ENCODE peak calls at places on chromosomes 1 and 21, in eight cellular contexts. Z is suprapubic skin, G is transverse colon, I is HepG2, Q is sigmoid colon, L is K562, T is stomach, D is GM12878. B is an unnamed sample.

GRCh38 chr21:38229260-38229877 is 27.4 kb upstream of the KCNJ15 start:
- DNase-seq in Z (no peak), G (no peak), I (no peak), Q (no peak), L (no peak), T (no peak), D (no peak), B (no peak)

GRCh38 chr1:223831755-223832636 is 13.8 kb downstream of the TP53BP2 start:
- DNase-seq in Z (no peak), G (no peak), I (no peak), Q (no peak), L (no peak), T (no peak), D (no peak), B (no peak)

GRCh38 chr1:158951956-158952355 is 20.6 kb downstream of the PYHIN1 start:
- DNase-seq in Z (no peak), G (peak; percentile 24), I (no peak), Q (no peak), L (peak; percentile 9), T (no peak), D (peak; percentile 30), B (no peak)

GRCh38 chr1:190244406-190244805 is 233.3 kb downstream of the BRINP3 start:
- DNase-seq in Z (no peak), G (no peak), I (no peak), Q (no peak), L (no peak), T (no peak), D (no peak), B (no peak)

GRCh38 chr1:41493117-41493536 is 8.6 kb upstream of the EDN2 start:
- DNase-seq in Z (no peak), G (no peak), I (no peak), Q (no peak), L (peak; percentile 79), T (no peak), D (no peak), B (no peak)

GRCh38 chr21:29217818-29218252 is 80.9 kb upstream of the BACH1 start:
- DNase-seq in Z (no peak), G (no peak), I (peak; percentile 17), Q (no peak), L (no peak), T (no peak), D (no peak), B (no peak)

GRCh38 chr1:173255214-173255813 is 48.2 kb upstream of the TNFSF4 start:
- DNase-seq in Z (no peak), G (no peak), I (peak; percentile 5), Q (no peak), L (peak; percentile 60), T (no peak), D (peak; percentile 16), B (no peak)

GRCh38 chr21:45055861-45056260 is 18.5 kb upstream of the ADARB1 start:
- DNase-seq in Z (no peak), G (no peak), I (no peak), Q (no peak), L (no peak), T (no peak), D (no peak), B (no peak)

GRCh38 chr1:10788592-10789006 is 7.8 kb downstream of the CASZ1 start:
- DNase-seq in Z (no peak), G (peak; percentile 34), I (peak; percentile 33), Q (peak; percentile 82), L (no peak), T (peak; percentile 70), D (no peak), B (peak; percentile 34)

GRCh38 chr1:41713141-41713540 is 205.6 kb downstream of the HIVEP3 start:
- DNase-seq in Z (no peak), G (no peak), I (no peak), Q (no peak), L (no peak), T (no peak), D (no peak), B (no peak)

GRCh38 chr1:155455588-155456195 is 106.9 kb downstream of the ASH1L start:
- DNase-seq in Z (no peak), G (no peak), I (no peak), Q (no peak), L (no peak), T (no peak), D (no peak), B (no peak)

GRCh38 chr1:245260116-245260882 is 105.5 kb downstream of the KIF26B start:
- DNase-seq in Z (no peak), G (no peak), I (no peak), Q (no peak), L (no peak), T (peak; percentile 63), D (no peak), B (no peak)

GRCh38 chr1:53069663-53070327 is 7.8 kb downstream of the PODN start:
- DNase-seq in Z (peak; percentile 55), G (no peak), I (no peak), Q (peak; percentile 61), L (no peak), T (peak; percentile 19), D (no peak), B (peak; percentile 73)

GRCh38 chr1:230541306-230541705 is 101.0 kb upstream of the COG2 start:
- DNase-seq in Z (no peak), G (no peak), I (no peak), Q (no peak), L (no peak), T (no peak), D (no peak), B (no peak)

GRCh38 chr1:234656981-234657651 is 47.1 kb upstream of the IRF2BP2 start:
- DNase-seq in Z (no peak), G (peak; percentile 22), I (peak; percentile 38), Q (no peak), L (no peak), T (no peak), D (no peak), B (no peak)

GRCh38 chr1:245168090-245168489 is 13.3 kb downstream of the KIF26B start:
- DNase-seq in Z (no peak), G (peak; percentile 29), I (no peak), Q (peak; percentile 76), L (no peak), T (no peak), D (no peak), B (peak; percentile 55)

GRCh38 chr1:12501661-12502060 is 116.3 kb downstream of the DHRS3 start:
- DNase-seq in Z (no peak), G (no peak), I (no peak), Q (peak; percentile 0), L (no peak), T (no peak), D (no peak), B (no peak)

GRCh38 chr1:11943619-11944018 is 9.1 kb downstream of the PLOD1 start:
- DNase-seq in Z (no peak), G (no peak), I (no peak), Q (no peak), L (no peak), T (no peak), D (no peak), B (no peak)

GRCh38 chr21:31408306-31409088 is 64.4 kb upstream of the TIAM1 start:
- DNase-seq in Z (no peak), G (no peak), I (no peak), Q (no peak), L (no peak), T (no peak), D (no peak), B (no peak)

GRCh38 chr1:145997156-145998023 is 1.0 kb upstream of the TXNIP start:
- DNase-seq in Z (peak; percentile 88), G (peak; percentile 74), I (peak; percentile 26), Q (peak; percentile 80), L (no peak), T (peak; percentile 53), D (no peak), B (peak; percentile 44)

GRCh38 chr21:29295066-29295650 is 3.6 kb upstream of the BACH1 start:
- DNase-seq in Z (no peak), G (peak; percentile 13), I (no peak), Q (no peak), L (no peak), T (no peak), D (no peak), B (no peak)

GRCh38 chr1:54480201-54480848 is 67.7 kb upstream of the ACOT11 start:
- DNase-seq in Z (no peak), G (no peak), I (no peak), Q (no peak), L (peak; percentile 41), T (no peak), D (no peak), B (no peak)

GRCh38 chr1:145891143-145891542 is 5.5 kb upstream of the ANKRD35 start:
- DNase-seq in Z (no peak), G (no peak), I (peak; percentile 36), Q (no peak), L (no peak), T (peak; percentile 67), D (no peak), B (no peak)

GRCh38 chr1:19009882-19010321 is 53.4 kb upstream of the IFFO2 start:
- DNase-seq in Z (no peak), G (no peak), I (peak; percentile 91), Q (no peak), L (no peak), T (no peak), D (no peak), B (no peak)
- TF ChIP-seq POLR2AphosphoS5 in Z (no peak), G (no peak), I (no peak), Q (no peak), L (no peak), T (no peak), D (no peak), B (no peak)

GRCh38 chr1:8712413-8713229 is 104.8 kb downstream of the RERE start:
- DNase-seq in Z (no peak), G (no peak), I (peak; percentile 87), Q (no peak), L (no peak), T (no peak), D (no peak), B (no peak)
- TF ChIP-seq EP300 in Z (no peak), G (no peak), I (no peak), Q (peak; percentile 61), L (no peak), T (no peak), D (peak; percentile 55), B (peak; percentile 42)

GRCh38 chr1:16378443-16378842 is 11.4 kb downstream of the SZRD1 start:
- DNase-seq in Z (no peak), G (no peak), I (no peak), Q (no peak), L (peak; percentile 8), T (no peak), D (no peak), B (no peak)

GRCh38 chr1:16372535-16373340 is 5.7 kb downstream of the SZRD1 start:
- DNase-seq in Z (no peak), G (no peak), I (no peak), Q (no peak), L (peak; percentile 5), T (no peak), D (no peak), B (no peak)

GRCh38 chr1:16374266-16374665 is 7.2 kb downstream of the SZRD1 start:
- DNase-seq in Z (no peak), G (no peak), I (no peak), Q (no peak), L (peak; percentile 9), T (no peak), D (no peak), B (no peak)

GRCh38 chr1:16376971-16377370 is 9.9 kb downstream of the SZRD1 start:
- DNase-seq in Z (no peak), G (no peak), I (no peak), Q (no peak), L (peak; percentile 2), T (no peak), D (no peak), B (no peak)

GRCh38 chr1:16375521-16376359 is 8.7 kb downstream of the SZRD1 start:
- DNase-seq in Z (no peak), G (no peak), I (no peak), Q (no peak), L (peak; percentile 8), T (no peak), D (no peak), B (no peak)
- TF ChIP-seq POLR2AphosphoS5 in Z (no peak), G (no peak), I (no peak), Q (no peak), L (no peak), T (no peak), D (no peak), B (no peak)

GRCh38 chr21:34202553-34203332 is 129.4 kb downstream of the MRPS6 start:
- DNase-seq in Z (no peak), G (peak; percentile 23), I (no peak), Q (peak; percentile 84), L (no peak), T (no peak), D (no peak), B (peak; percentile 61)
- TF ChIP-seq EP300 in Z (no peak), G (no peak), I (no peak), Q (no peak), L (no peak), T (no peak), D (no peak), B (no peak)